ENCODE peak calls at places on chromosome 7, in six cellular contexts. V, A, G, T, E and U are unnamed samples.

GRCh38 chr7:40437498-40437897 is 302.7 kb downstream of the SUGCT start:
- DNase-seq in V (no peak), A (no peak), G (peak), T (peak), E (no peak), U (peak)

GRCh38 chr7:90320801-90321494 is at the start of gene FAM237B:
- DNase-seq in V (no peak), A (peak), G (peak), T (peak), E (no peak), U (peak)

GRCh38 chr7:70569335-70569819 is 562.6 kb upstream of the GALNT17 start:
- DNase-seq in V (no peak), A (no peak), G (no peak), T (no peak), E (no peak), U (no peak)

GRCh38 chr7:33459340-33459751 is 330.0 kb downstream of the BBS9 start:
- DNase-seq in V (no peak), A (peak), G (peak), T (no peak), E (no peak), U (peak)

GRCh38 chr7:49127359-49127848 is 203.1 kb downstream of the CDC14C start:
- DNase-seq in V (no peak), A (no peak), G (no peak), T (no peak), E (no peak), U (no peak)

GRCh38 chr7:132410385-132410784 is 165.9 kb downstream of the PLXNA4 start:
- DNase-seq in V (no peak), A (no peak), G (peak), T (peak), E (no peak), U (peak)

GRCh38 chr7:3559178-3559765 is 258.2 kb downstream of the SDK1 start:
- DNase-seq in V (no peak), A (peak), G (peak), T (peak), E (peak), U (peak)

GRCh38 chr7:90239625-90240228 is 5.2 kb upstream of the CFAP69 start:
- DNase-seq in V (no peak), A (no peak), G (no peak), T (no peak), E (no peak), U (no peak)

GRCh38 chr7:45421826-45422225 is 152.3 kb upstream of the ADCY1 start:
- DNase-seq in V (no peak), A (no peak), G (no peak), T (no peak), E (no peak), U (peak)

GRCh38 chr7:155820246-155820645 is 8.0 kb upstream of the SHH start:
- DNase-seq in V (no peak), A (no peak), G (no peak), T (no peak), E (no peak), U (no peak)

GRCh38 chr7:10677668-10678232 is 295.9 kb upstream of the PHF14 start:
- DNase-seq in V (no peak), A (no peak), G (no peak), T (no peak), E (no peak), U (no peak)

GRCh38 chr7:99679032-99679399 is 780 bp downstream of the CYP3A5 start:
- DNase-seq in V (no peak), A (peak), G (peak), T (no peak), E (no peak), U (peak)

GRCh38 chr7:99677646-99678045 is 2.1 kb downstream of the CYP3A5 start:
- DNase-seq in V (no peak), A (no peak), G (no peak), T (no peak), E (no peak), U (no peak)

GRCh38 chr7:99677013-99677412 is 2.8 kb downstream of the CYP3A5 start:
- DNase-seq in V (no peak), A (no peak), G (no peak), T (peak), E (no peak), U (peak)

GRCh38 chr7:99674995-99675742 is 4.6 kb downstream of the CYP3A5 start:
- DNase-seq in V (no peak), A (no peak), G (no peak), T (no peak), E (no peak), U (no peak)

GRCh38 chr7:99679400-99680191 is at the start of gene CYP3A5:
- DNase-seq in V (no peak), A (peak), G (no peak), T (no peak), E (no peak), U (peak)
- H3K4me3 ChIP-seq in V (peak), A (peak), G (no peak), T (no peak), E (no peak), U (peak)

GRCh38 chr7:127629268-127629854 is 11.4 kb upstream of the PAX4 start:
- DNase-seq in V (no peak), A (no peak), G (no peak), T (no peak), E (no peak), U (no peak)
- TF ChIP-seq CTCF in V (peak), A (peak), G (peak), T (peak), E (no peak), U (peak)

DNA sequence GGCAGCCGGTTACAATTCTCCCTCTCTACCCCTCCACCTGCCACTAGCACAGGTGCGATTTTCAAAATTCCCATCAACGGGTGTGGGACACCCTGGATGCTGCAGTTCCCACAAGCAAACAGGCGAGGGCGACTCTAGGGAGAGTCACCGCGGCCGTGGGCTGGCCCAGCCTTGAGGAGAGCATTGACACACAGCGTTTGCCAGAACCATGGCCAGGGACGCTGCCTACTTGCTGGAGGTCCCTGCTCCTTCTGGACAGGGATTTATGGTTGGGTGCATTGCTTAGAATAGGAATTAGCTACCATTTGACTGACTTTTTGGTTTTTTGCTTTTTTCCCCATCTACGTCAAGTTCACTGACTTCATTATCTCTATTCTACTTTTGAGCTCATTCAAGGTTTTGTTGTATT is 19.0 kb upstream of the CLDN4 start:
- DNase-seq in V (peak), A (peak), G (peak), T (peak), E (no peak), U (peak)
- H3K4me3 ChIP-seq in V (no peak), A (no peak), G (no peak), T (no peak), E (no peak), U (no peak)

GRCh38 chr7:117155694-117156093 is 167.2 kb downstream of the WNT2 start:
- DNase-seq in V (no peak), A (no peak), G (no peak), T (no peak), E (no peak), U (no peak)
- TF ChIP-seq CTCF in V (no peak), A (no peak), G (no peak), T (no peak), E (no peak), U (no peak)

GRCh38 chr7:5596896-5597246 is 173.2 kb upstream of the TNRC18 start:
- DNase-seq in V (no peak), A (no peak), G (no peak), T (peak), E (no peak), U (no peak)

GRCh38 chr7:5596046-5596895 is 172.6 kb upstream of the TNRC18 start:
- DNase-seq in V (peak), A (peak), G (peak), T (peak), E (peak), U (peak)

GRCh38 chr7:5594616-5595544 is 171.2 kb upstream of the TNRC18 start:
- DNase-seq in V (no peak), A (peak), G (no peak), T (peak), E (peak), U (peak)

GRCh38 chr7:5597772-5598171 is 174.1 kb upstream of the TNRC18 start:
- DNase-seq in V (no peak), A (no peak), G (peak), T (peak), E (peak), U (peak)

GRCh38 chr7:5595545-5596045 is 172.0 kb upstream of the TNRC18 start:
- DNase-seq in V (no peak), A (peak), G (no peak), T (peak), E (no peak), U (peak)
- H3K4me3 ChIP-seq in V (peak), A (peak), G (peak), T (peak), E (peak), U (peak)

GRCh38 chr7:129343099-129343700 is 91.0 kb upstream of the STRIP2 start:
- DNase-seq in V (no peak), A (peak), G (peak), T (peak), E (no peak), U (peak)
- TF ChIP-seq CTCF in V (peak), A (peak), G (peak), T (peak), E (peak), U (peak)

DNA sequence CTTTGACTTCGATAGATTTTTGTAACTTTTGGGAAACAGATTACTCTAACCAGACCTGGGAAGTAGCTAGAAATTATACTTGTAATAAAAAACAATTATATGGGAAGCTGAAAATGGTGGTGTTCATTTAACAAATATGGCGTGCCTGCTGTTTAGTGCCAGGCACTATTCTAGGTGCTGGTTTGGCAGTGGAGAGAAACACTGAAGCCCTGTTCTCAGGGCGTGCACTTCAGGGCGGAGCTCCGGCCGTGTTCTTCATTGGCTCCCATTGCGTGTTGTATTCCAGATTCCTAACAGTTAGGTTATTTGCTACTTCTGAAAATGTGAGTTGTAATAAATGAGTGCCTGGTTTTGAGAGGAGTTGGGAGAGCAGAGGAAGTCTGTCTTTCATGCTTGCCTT is 38.6 kb downstream of the DNAJB6 start:
- DNase-seq in V (no peak), A (no peak), G (no peak), T (no peak), E (no peak), U (no peak)
- H3K4me3 ChIP-seq in V (no peak), A (no peak), G (no peak), T (no peak), E (no peak), U (no peak)

DNA sequence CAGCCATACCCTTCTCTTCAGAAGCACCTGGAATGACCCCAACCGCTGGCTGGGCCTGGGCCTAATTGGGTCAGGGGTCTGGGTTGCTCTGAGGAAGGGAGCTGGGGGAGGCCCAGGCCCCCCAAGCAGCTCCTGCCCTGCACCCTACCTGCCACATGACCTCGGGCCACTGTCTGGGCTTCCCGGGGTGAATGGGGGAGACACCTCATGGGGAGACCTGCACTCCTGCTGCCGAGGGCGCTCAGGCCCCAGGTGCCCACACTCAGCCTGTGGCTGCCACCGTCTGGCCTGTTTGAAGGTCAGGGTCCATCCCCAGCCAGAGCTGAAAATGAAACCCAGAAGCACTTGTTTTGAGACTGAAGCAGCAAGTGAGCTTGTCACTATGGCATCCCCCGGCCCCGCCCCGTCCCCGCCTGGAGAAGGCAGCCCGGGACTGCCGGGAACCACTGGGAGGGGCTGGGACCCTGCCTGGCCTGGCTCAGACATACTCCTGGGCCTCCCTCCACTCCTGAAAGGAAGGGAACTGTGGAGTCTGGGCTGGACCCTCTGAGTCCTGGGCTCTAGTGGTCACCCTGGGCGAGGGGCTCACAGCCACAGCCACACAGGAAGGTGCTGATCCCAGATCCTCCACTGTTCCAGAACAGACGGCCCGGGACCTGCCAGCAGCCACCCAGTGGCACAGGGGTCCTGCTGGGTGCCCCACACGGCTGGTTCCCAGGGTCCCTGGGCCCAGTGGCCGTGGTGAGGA is 7.4 kb upstream of the MICALL2 start:
- DNase-seq in V (peak), A (peak), G (peak), T (peak), E (peak), U (peak)
- TF ChIP-seq CTCF in V (no peak), A (no peak), G (no peak), T (no peak), E (no peak), U (no peak)